ENCODE peak calls at places on chromosomes 13 and 19, in nine cellular contexts. V is central memory CD4-positive, alpha-beta T cell; R is trophoblast cell; D is stimulated activated CD8-positive, alpha-beta memory T cell treated with anti-CD3 and anti-CD28 coated beads, Interleukin-15, amount 100 ng/mL, for 4 hours; L is body of pancreas; N is frontal cortex; J is SK-N-DZ; A is AG10803; O is activated T-cell treated with anti-CD3 and anti-CD28 coated beads for 1 hour. Y is an unnamed sample.

GRCh38 chr19:10404888-10405808 is 1.8 kb upstream of the CDC37 start:
- DNase-seq in A (no peak), V (peak; percentile 44), L (no peak), R (no peak), D (no peak), N (peak; percentile 15), O (no peak), J (no peak), Y (peak; percentile 42)

GRCh38 chr13:110610955-110611595 is 4.3 kb upstream of the NAXD start:
- DNase-seq in N (no peak), D (no peak), J (no peak), L (no peak), R (peak; percentile 65), A (no peak), V (no peak), O (no peak), Y (no peak)

GRCh38 chr13:76723551-76724232 is 162.5 kb downstream of the KCTD12 start:
- DNase-seq in A (peak; percentile 96), D (no peak), R (peak; percentile 62), V (no peak), N (no peak), O (no peak), J (no peak), L (peak; percentile 35), Y (no peak)

GRCh38 chr19:1874554-1875185 is 10.6 kb downstream of the ABHD17A start:
- DNase-seq in R (no peak), A (no peak), L (peak; percentile 24), V (peak; percentile 64), O (no peak), J (no peak), N (no peak), D (no peak), Y (no peak)

GRCh38 chr19:45296365-45296764 is 26.3 kb downstream of the CKM start:
- DNase-seq in N (no peak), J (no peak), R (no peak), L (no peak), A (no peak), O (no peak), D (no peak), V (no peak), Y (no peak)

GRCh38 chr19:50496189-50497029 is 14.6 kb downstream of the JOSD2 start:
- DNase-seq in V (no peak), N (peak; percentile 82), J (no peak), L (peak; percentile 47), A (no peak), R (no peak), D (no peak), O (no peak), Y (peak; percentile 69)

GRCh38 chr13:79311456-79311855 is 94.6 kb downstream of the RBM26 start:
- DNase-seq in O (no peak), R (no peak), V (no peak), L (no peak), A (no peak), J (no peak), D (no peak), N (no peak), Y (no peak)

GRCh38 chr13:89136678-89137077 is 1465.5 kb downstream of the SLITRK5 start:
- DNase-seq in D (no peak), R (no peak), N (no peak), O (no peak), V (no peak), L (no peak), J (no peak), A (no peak), Y (no peak)

GRCh38 chr13:54194233-54195024 is 1165.8 kb downstream of the OLFM4 start:
- DNase-seq in J (no peak), A (no peak), O (no peak), L (no peak), N (no peak), V (no peak), R (no peak), D (no peak), Y (no peak)

GRCh38 chr19:7919681-7920519 is at the start of gene SNAPC2:
- DNase-seq in J (peak; percentile 95), A (peak; percentile 95), N (peak; percentile 93), L (peak; percentile 98), D (peak; percentile 92), R (peak; percentile 94), V (peak; percentile 97), O (peak; percentile 95), Y (peak; percentile 90)

GRCh38 chr13:98534821-98535220 is 42.1 kb downstream of the STK24 start:
- DNase-seq in O (no peak), J (no peak), L (no peak), N (no peak), V (no peak), A (no peak), R (peak; percentile 52), D (no peak), Y (no peak)

GRCh38 chr13:29786698-29787097 is 63.7 kb downstream of the UBL3 start:
- DNase-seq in A (no peak), N (no peak), O (no peak), R (no peak), L (no peak), V (no peak), D (no peak), J (no peak), Y (no peak)

GRCh38 chr19:2759965-2760364 is 20.1 kb upstream of the SLC39A3 start:
- DNase-seq in O (no peak), L (no peak), R (no peak), N (no peak), J (no peak), V (no peak), A (no peak), D (no peak), Y (no peak)

GRCh38 chr19:1015782-1016646 is 4.9 kb downstream of the TMEM259 start:
- DNase-seq in J (no peak), L (no peak), D (no peak), R (no peak), A (no peak), O (no peak), V (no peak), N (no peak), Y (no peak)

GRCh38 chr19:35555301-35556005 is 8.0 kb downstream of the ATP4A start:
- DNase-seq in R (peak; percentile 8), D (no peak), V (no peak), A (peak; percentile 30), N (no peak), L (no peak), J (peak; percentile 69), O (no peak), Y (peak; percentile 84)

GRCh38 chr13:25901460-25902376 is 150.1 kb downstream of the SHISA2 start:
- DNase-seq in L (no peak), J (no peak), D (no peak), R (no peak), A (no peak), V (peak; percentile 87), O (no peak), N (no peak), Y (peak; percentile 51)

GRCh38 chr13:29907670-29908069 is 57.3 kb upstream of the UBL3 start:
- DNase-seq in J (no peak), D (no peak), A (no peak), V (no peak), N (no peak), R (no peak), L (no peak), O (no peak), Y (no peak)

GRCh38 chr19:53172892-53173291 is 14.0 kb upstream of the ZNF347 start:
- DNase-seq in L (no peak), R (no peak), D (no peak), V (no peak), A (no peak), N (no peak), J (no peak), O (no peak), Y (no peak)

GRCh38 chr19:2627319-2627829 is 75.1 kb downstream of the GNG7 start:
- DNase-seq in R (peak; percentile 99), V (no peak), A (peak; percentile 97), N (no peak), O (no peak), L (peak; percentile 94), J (no peak), D (no peak), Y (no peak)